ENCODE peak calls at places on chromosome 16, in six cellular contexts. C, F, O, Q, T and B are unnamed samples.
A peak's percentile ranks its signal among the peaks of the same experiment; 100 is the strongest.

GRCh38 chr16:456891-457483 is 31.5 kb downstream of the RAB11FIP3 start:
- DNase-seq in F (no peak), C (no peak), O (peak; percentile 55), Q (peak; percentile 56), T (no peak), B (no peak)

GRCh38 chr16:55204094-55204493 is 119.9 kb upstream of the IRX6 start:
- DNase-seq in F (no peak), C (no peak), O (no peak), Q (no peak), T (no peak), B (no peak)

GRCh38 chr16:84810518-84811273 is 9.1 kb upstream of the CRISPLD2 start:
- DNase-seq in Q (peak; percentile 63), C (no peak), F (no peak), O (peak; percentile 56), T (no peak), B (no peak)

GRCh38 chr16:15631730-15632409 is 11.1 kb downstream of the MARF1 start:
- DNase-seq in C (no peak), Q (no peak), F (no peak), T (no peak), O (no peak), B (no peak)

GRCh38 chr16:17567455-17567854 is 96.7 kb upstream of the XYLT1 start:
- DNase-seq in F (no peak), O (no peak), Q (no peak), T (no peak), C (no peak), B (no peak)

GRCh38 chr16:55773859-55774549 is 58.9 kb downstream of the CES1 start:
- DNase-seq in Q (no peak), F (no peak), C (no peak), T (no peak), O (no peak), B (no peak)

GRCh38 chr16:87119168-87119567 is 198.0 kb downstream of the C16orf95 start:
- DNase-seq in T (no peak), C (no peak), O (no peak), F (no peak), Q (no peak), B (no peak)

GRCh38 chr16:57185446-57185944 is 344 bp downstream of the PSME3IP1 start:
- DNase-seq in C (no peak), T (no peak), F (no peak), Q (peak; percentile 70), O (peak; percentile 76), B (no peak)

GRCh38 chr16:83992624-83993023 is 24.6 kb downstream of the NECAB2 start:
- DNase-seq in F (no peak), O (peak; percentile 16), T (no peak), C (no peak), Q (peak; percentile 71), B (no peak)

GRCh38 chr16:20674684-20675487 is 22.6 kb downstream of the ACSM1 start:
- DNase-seq in T (no peak), F (peak; percentile 50), Q (no peak), C (no peak), O (no peak), B (no peak)

GRCh38 chr16:2858245-2859025 is 465 bp upstream of the PRSS22 start:
- DNase-seq in T (no peak), Q (no peak), O (no peak), F (peak; percentile 60), C (no peak), B (peak; percentile 87)

GRCh38 chr16:2835638-2836493 is 5.8 kb downstream of the ZG16B start:
- DNase-seq in T (peak; percentile 72), C (no peak), O (peak; percentile 93), F (peak; percentile 99), Q (peak; percentile 98), B (peak; percentile 71)

GRCh38 chr16:20938426-20938825 is 37.9 kb downstream of the LYRM1 start:
- DNase-seq in F (no peak), O (no peak), C (no peak), Q (peak; percentile 56), T (no peak), B (no peak)

GRCh38 chr16:23423496-23424049 is 29.4 kb downstream of the COG7 start:
- DNase-seq in O (peak; percentile 97), C (no peak), T (no peak), F (no peak), Q (peak; percentile 99), B (no peak)

GRCh38 chr16:964696-965395 is 5.9 kb downstream of the LMF1 start:
- DNase-seq in T (no peak), C (no peak), F (no peak), O (no peak), Q (no peak), B (no peak)

GRCh38 chr16:30858111-30858495 is 35.8 kb downstream of the BCL7C start:
- DNase-seq in O (no peak), C (no peak), F (peak; percentile 30), Q (no peak), T (no peak), B (no peak)

GRCh38 chr16:27463741-27464662 is 62.0 kb downstream of the IL21R start:
- DNase-seq in C (no peak), T (no peak), Q (no peak), F (no peak), O (no peak), B (no peak)

GRCh38 chr16:86681440-86681838 is 103.1 kb downstream of the FOXL1 start:
- DNase-seq in C (no peak), T (no peak), Q (no peak), O (no peak), F (no peak), B (no peak)

GRCh38 chr16:28561557-28562187 is 8.0 kb downstream of the SGF29 start:
- DNase-seq in O (peak; percentile 12), F (peak; percentile 40), Q (no peak), C (no peak), T (no peak), B (no peak)

GRCh38 chr16:47504599-47504998 is 43.5 kb downstream of the PHKB start:
- DNase-seq in F (no peak), C (no peak), Q (peak; percentile 23), O (peak; percentile 56), T (no peak), B (no peak)

GRCh38 chr16:88953003-88953690 is 23.9 kb downstream of the CBFA2T3 start:
- DNase-seq in F (no peak), O (no peak), Q (no peak), C (no peak), T (no peak), B (no peak)

GRCh38 chr16:87330646-87331045 is 13.5 kb upstream of the C16orf95 start:
- DNase-seq in O (no peak), C (no peak), Q (no peak), T (no peak), F (no peak), B (no peak)

GRCh38 chr16:81466351-81466960 is 21.8 kb downstream of the CMIP start:
- DNase-seq in F (no peak), C (no peak), O (no peak), Q (peak; percentile 39), T (no peak), B (no peak)

DNA sequence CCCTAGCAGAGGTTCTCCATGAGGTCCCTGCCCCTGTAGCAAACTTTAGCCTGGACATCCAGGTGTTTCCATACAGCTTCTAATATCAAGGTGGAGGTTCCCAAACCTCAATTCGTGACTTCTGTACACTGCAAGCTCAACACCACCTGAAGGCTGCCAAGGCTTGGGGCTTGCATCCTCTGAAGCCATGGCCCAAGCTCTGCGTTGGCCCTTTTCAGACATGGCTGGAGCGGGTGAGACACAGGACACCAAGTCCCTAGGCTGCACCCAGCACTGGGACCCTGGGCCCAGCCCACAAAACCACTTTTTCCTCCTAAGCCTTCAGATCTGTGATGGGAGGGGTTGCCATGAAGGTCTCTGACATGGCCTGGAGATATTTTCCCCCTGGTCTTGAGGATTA is 1292.0 kb downstream of the CDH8 start:
- DNase-seq in Q (no peak), T (no peak), C (no peak), O (no peak), F (no peak), B (no peak)
- H2BK15ac ChIP-seq in Q (no peak overlapping the region), T (no peak overlapping the region), C (no peak overlapping the region), O (no peak overlapping the region), F (no peak overlapping the region), B (no peak overlapping the region)

GRCh38 chr16:3984111-3985060 is 103.9 kb upstream of the CREBBP start:
- DNase-seq in O (no peak), T (no peak), F (no peak), C (no peak), Q (no peak), B (no peak)
- H3K23ac ChIP-seq in O (no peak overlapping the region), T (no peak overlapping the region), F (no peak overlapping the region), C (peak overlapping the region; percentile 83), Q (no peak overlapping the region), B (no peak overlapping the region)

GRCh38 chr16:24822542-24822941 is 23.2 kb upstream of the SLC5A11 start:
- DNase-seq in C (no peak), T (no peak), Q (no peak), F (no peak), O (no peak), B (no peak)

GRCh38 chr16:24826817-24827566 is 18.8 kb upstream of the SLC5A11 start:
- DNase-seq in T (no peak), C (no peak), F (no peak), O (no peak), Q (no peak), B (no peak)

GRCh38 chr16:24826096-24826690 is 19.6 kb upstream of the SLC5A11 start:
- DNase-seq in C (no peak), Q (no peak), T (no peak), O (no peak), F (no peak), B (no peak)

GRCh38 chr16:24822974-24823373 is 22.8 kb upstream of the SLC5A11 start:
- DNase-seq in C (no peak), O (no peak), F (no peak), Q (no peak), T (no peak), B (no peak)

GRCh38 chr16:24825696-24826095 is 20.1 kb upstream of the SLC5A11 start:
- DNase-seq in C (no peak), T (no peak), O (no peak), F (no peak), Q (no peak), B (no peak)
- H2BK15ac ChIP-seq in C (no peak overlapping the region), T (no peak overlapping the region), O (no peak overlapping the region), F (no peak overlapping the region), Q (no peak overlapping the region), B (no peak overlapping the region)

GRCh38 chr16:49588729-49589384 is 215.3 kb downstream of the C16orf78 start:
- DNase-seq in T (no peak), C (no peak), F (peak; percentile 65), O (peak; percentile 30), Q (peak; percentile 24), B (peak; percentile 23)

GRCh38 chr16:49587511-49587910 is 213.9 kb downstream of the C16orf78 start:
- DNase-seq in T (no peak), C (no peak), F (no peak), O (no peak), Q (no peak), B (peak; percentile 17)

GRCh38 chr16:49586466-49586865 is 212.9 kb downstream of the C16orf78 start:
- DNase-seq in C (no peak), O (no peak), F (no peak), Q (no peak), T (no peak), B (no peak)

GRCh38 chr16:49588061-49588460 is 214.5 kb downstream of the C16orf78 start:
- DNase-seq in F (no peak), O (no peak), Q (no peak), C (no peak), T (no peak), B (peak; percentile 7)

DNA sequence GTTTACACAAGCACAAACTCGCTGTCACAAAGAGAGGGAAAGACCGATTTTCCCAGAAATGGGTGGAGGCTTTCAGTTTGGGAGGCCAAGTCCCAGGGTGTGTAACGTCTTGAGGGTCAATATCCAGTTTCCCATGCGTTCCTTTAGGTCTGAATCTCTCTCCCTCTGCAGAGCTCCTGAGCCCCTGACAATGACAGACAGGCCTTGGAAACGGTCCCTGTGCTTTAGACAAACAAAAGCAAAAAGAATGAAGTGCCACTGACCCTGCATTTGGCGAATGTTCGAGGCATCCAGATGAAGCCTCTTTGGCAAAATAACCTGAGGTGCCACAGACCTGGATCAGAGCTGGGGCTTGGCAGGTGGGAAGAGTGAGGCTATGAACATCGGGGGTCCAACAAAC is 213.4 kb downstream of the C16orf78 start:
- DNase-seq in O (no peak), Q (no peak), F (no peak), C (no peak), T (no peak), B (no peak)
- H3K23ac ChIP-seq in O (no peak overlapping the region), Q (no peak overlapping the region), F (no peak overlapping the region), C (no peak overlapping the region), T (no peak overlapping the region), B (no peak overlapping the region)